ENCODE peak calls at places on chromosomes 5 and 9, in six cellular contexts. Z is GM23248, G is iPS DF 6.9, T is fibroblast of lung, F is PC-3, A is cardiac muscle cell. X is an unnamed sample.

GRCh38 chr5:68251386-68251785 is 35.8 kb downstream of the PIK3R1 start:
- DNase-seq in Z (no peak), T (peak), G (no peak), F (no peak), A (no peak), X (peak)

GRCh38 chr5:144484124-144484897 is 313.6 kb downstream of the KCTD16 start:
- DNase-seq in F (peak), Z (peak), T (peak), G (no peak), A (no peak), X (no peak)

GRCh38 chr5:6905883-6906282 is 192.7 kb downstream of the TENT4A start:
- DNase-seq in F (no peak), T (no peak), G (no peak), Z (peak), A (no peak), X (peak)

GRCh38 chr9:87546704-87547103 is 49.0 kb downstream of the DAPK1 start:
- DNase-seq in Z (peak), A (no peak), T (peak), F (no peak), G (no peak), X (no peak)

GRCh38 chr5:159319822-159320221 is 10.5 kb downstream of the IL12B start:
- DNase-seq in G (no peak), F (no peak), T (no peak), Z (no peak), A (no peak), X (no peak)

GRCh38 chr9:128733256-128733655 is 9.3 kb upstream of the ZDHHC12 start:
- DNase-seq in F (peak), T (peak), G (peak), A (peak), Z (peak), X (peak)

GRCh38 chr9:78664370-78664769 is 367.4 kb downstream of the PSAT1 start:
- DNase-seq in G (no peak), A (no peak), T (no peak), F (no peak), Z (no peak), X (no peak)

GRCh38 chr5:132825165-132825823 is 5.2 kb downstream of the SHROOM1 start:
- DNase-seq in T (no peak), F (no peak), G (no peak), Z (no peak), A (no peak), X (no peak)

GRCh38 chr9:133054966-133055365 is 6.8 kb upstream of the CEL start:
- DNase-seq in A (peak), T (peak), Z (peak), G (no peak), F (no peak), X (peak)

GRCh38 chr9:130579738-130580463 is 524 bp downstream of the FUBP3 start:
- DNase-seq in F (no peak), T (no peak), A (no peak), Z (peak), G (no peak), X (no peak)

GRCh38 chr5:165460911-165461310 is 1955.5 kb downstream of the MAT2B start:
- DNase-seq in G (no peak), F (no peak), A (no peak), T (peak), Z (no peak), X (no peak)

GRCh38 chr5:81097733-81098132 is 135.4 kb upstream of the CKMT2 start:
- DNase-seq in F (no peak), A (no peak), T (peak), Z (no peak), G (no peak), X (no peak)

GRCh38 chr5:73196201-73196600 is 23.2 kb downstream of the TMEM174 start:
- DNase-seq in F (no peak), A (no peak), Z (no peak), G (no peak), T (no peak), X (no peak)

GRCh38 chr9:127686461-127687393 is 20.1 kb upstream of the CFAP157 start:
- DNase-seq in F (no peak), Z (no peak), T (no peak), G (no peak), A (no peak), X (no peak)

GRCh38 chr5:111781200-111781599 is 24.2 kb upstream of the NREP start:
- DNase-seq in Z (no peak), G (no peak), T (peak), A (no peak), F (peak), X (peak)

GRCh38 chr5:38738898-38739743 is 106.7 kb upstream of the OSMR start:
- DNase-seq in F (peak), G (no peak), T (peak), Z (no peak), A (no peak), X (no peak)

GRCh38 chr5:154868702-154869101 is 10.3 kb downstream of the CNOT8 start:
- DNase-seq in F (peak), T (no peak), A (peak), Z (peak), G (no peak), X (no peak)

GRCh38 chr5:96336351-96336985 is 96.6 kb downstream of the PCSK1 start:
- DNase-seq in G (peak), A (peak), F (peak), Z (peak), T (peak), X (no peak)

GRCh38 chr5:139645495-139645871 is 2.7 kb upstream of the CXXC5 start:
- DNase-seq in Z (no peak), F (no peak), G (no peak), T (no peak), A (no peak), X (no peak)

GRCh38 chr9:4038182-4038723 is 261.6 kb downstream of the GLIS3 start:
- DNase-seq in A (peak), Z (peak), F (peak), G (no peak), T (peak), X (no peak)

GRCh38 chr5:95718203-95718602 is 12.9 kb upstream of the RHOBTB3 start:
- DNase-seq in F (no peak), A (no peak), T (peak), Z (no peak), G (no peak), X (no peak)

GRCh38 chr5:53170748-53171349 is 61.3 kb upstream of the MOCS2 start:
- DNase-seq in Z (peak), G (no peak), T (peak), F (peak), A (peak), X (no peak)

GRCh38 chr5:169801324-169801777 is 164.3 kb downstream of the DOCK2 start:
- DNase-seq in T (peak), Z (peak), G (no peak), A (no peak), F (peak), X (no peak)

GRCh38 chr5:121171834-121172233 is 679.8 kb upstream of the FTMT start:
- DNase-seq in T (peak), F (peak), G (no peak), Z (peak), A (no peak), X (no peak)

GRCh38 chr5:71955718-71956117 is 151.6 kb upstream of the MAP1B start:
- DNase-seq in T (no peak), Z (no peak), A (no peak), F (peak), G (no peak), X (no peak)

GRCh38 chr9:89428901-89429890 is 68.7 kb downstream of the SEMA4D start:
- DNase-seq in G (peak), A (peak), F (no peak), Z (no peak), T (no peak), X (no peak)

GRCh38 chr9:15735083-15735974 is 182.5 kb downstream of the CCDC171 start:
- DNase-seq in F (peak), G (no peak), A (no peak), T (peak), Z (peak), X (no peak)
- H3K27ac ChIP-seq in F (peak), G (no peak), A (no peak), T (no peak), Z (peak), X (no peak)

DNA sequence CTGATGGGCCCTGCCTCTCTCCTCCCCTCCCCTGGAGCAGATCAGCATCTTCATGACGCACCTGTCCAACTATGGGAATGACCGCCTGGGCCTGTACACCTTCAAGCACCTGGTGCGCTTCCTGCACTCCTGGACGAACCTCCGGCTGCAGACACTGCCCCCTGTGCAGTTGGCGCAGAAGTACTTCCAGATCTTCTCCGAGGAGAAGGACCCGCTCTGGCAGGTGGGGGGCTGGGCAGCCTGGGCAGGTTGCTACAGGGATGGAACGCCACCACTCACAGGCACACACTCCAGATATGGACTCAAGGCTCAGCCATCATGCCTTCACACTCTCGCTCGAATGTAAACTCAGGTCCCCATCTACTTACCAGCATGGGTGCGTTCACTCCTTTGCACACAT is 32.1 kb downstream of the NDST1 start:
- DNase-seq in F (no peak), A (no peak), Z (no peak), G (no peak), T (no peak), X (no peak)
- H3K27ac ChIP-seq in F (no peak), A (no peak), Z (peak), G (no peak), T (no peak), X (peak)

DNA sequence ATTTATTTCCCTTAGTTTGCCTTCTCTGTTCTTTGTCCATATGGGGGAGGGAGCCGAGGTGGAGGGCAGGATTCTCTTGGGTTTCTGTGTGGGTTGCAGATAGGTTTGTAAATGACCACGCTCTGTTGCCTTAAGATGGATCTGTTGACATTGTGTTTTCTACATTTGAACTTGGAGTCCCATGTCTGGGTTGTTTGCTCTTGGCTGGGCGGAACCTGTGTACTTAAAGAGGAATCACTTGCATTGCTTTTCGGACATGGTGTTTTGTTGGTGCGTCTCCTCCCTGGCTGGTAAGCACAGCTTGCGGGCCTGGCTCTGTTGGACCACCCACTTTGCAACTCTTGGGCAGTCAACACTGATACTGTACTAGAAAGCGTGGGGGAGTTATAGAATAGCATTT is 45.9 kb downstream of the EHMT1 start:
- DNase-seq in T (no peak), A (no peak), Z (no peak), G (no peak), F (peak), X (no peak)
- H3K27ac ChIP-seq in T (no peak), A (no peak), Z (no peak), G (no peak), F (peak), X (no peak)

GRCh38 chr5:87099246-87099914 is 168.3 kb upstream of the RASA1 start:
- DNase-seq in G (no peak), Z (no peak), F (peak), T (peak), A (no peak), X (no peak)
- H3K27ac ChIP-seq in G (no peak), Z (no peak), F (peak), T (no peak), A (no peak), X (no peak)

GRCh38 chr5:93620487-93621339 is 37.7 kb downstream of the NR2F1 start:
- DNase-seq in G (no peak), A (peak), Z (peak), T (peak), F (peak), X (peak)

GRCh38 chr5:93626801-93627200 is 43.8 kb downstream of the NR2F1 start:
- DNase-seq in T (no peak), A (no peak), G (no peak), F (no peak), Z (no peak), X (no peak)

GRCh38 chr5:93623153-93623552 is 40.1 kb downstream of the NR2F1 start:
- DNase-seq in T (no peak), F (no peak), A (no peak), Z (no peak), G (no peak), X (no peak)

GRCh38 chr5:93621340-93621872 is 38.4 kb downstream of the NR2F1 start:
- DNase-seq in T (peak), A (no peak), G (no peak), F (peak), Z (no peak), X (peak)

DNA sequence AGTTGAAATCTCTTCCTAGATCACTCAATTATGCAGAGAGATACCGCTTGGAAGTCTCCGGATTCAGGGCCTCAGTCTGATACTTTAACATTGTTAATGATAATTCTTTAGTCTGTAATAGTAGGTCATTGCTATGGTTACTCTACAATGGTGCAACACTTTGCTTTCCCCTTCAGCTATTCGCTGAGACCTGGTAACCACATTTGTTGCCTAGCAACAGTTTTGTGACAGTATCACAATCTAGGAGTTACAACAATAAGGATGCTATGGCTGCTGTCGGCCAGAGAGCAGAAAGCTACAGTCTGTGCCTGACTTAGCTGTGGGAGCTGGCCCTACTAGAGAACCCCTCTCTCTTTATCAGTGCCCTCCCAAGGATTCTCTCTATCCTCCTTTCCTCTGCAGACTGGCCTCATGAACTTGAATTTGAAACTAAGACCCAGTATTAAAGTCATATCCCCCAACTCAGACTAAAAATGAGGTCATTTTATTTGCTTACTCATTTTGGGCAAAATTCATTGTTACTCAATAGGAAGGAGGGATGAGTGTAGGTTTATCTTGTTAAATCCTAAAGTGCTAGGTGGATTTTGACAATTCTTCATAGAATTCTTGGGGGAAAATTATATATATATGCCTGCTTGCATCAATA is 39.3 kb downstream of the NR2F1 start:
- DNase-seq in T (peak), Z (peak), F (peak), A (no peak), G (no peak), X (no peak)
- H3K27ac ChIP-seq in T (peak), Z (peak), F (no peak), A (no peak), G (no peak), X (peak)

GRCh38 chr9:124664143-124664542 is 107.0 kb downstream of the NR6A1 start:
- DNase-seq in T (peak), G (no peak), F (no peak), Z (no peak), A (no peak), X (no peak)
- H3K27ac ChIP-seq in T (no peak), G (no peak), F (no peak), Z (no peak), A (no peak), X (no peak)

GRCh38 chr5:172280937-172281336 is 2.6 kb downstream of the UBTD2 start:
- DNase-seq in T (peak), F (peak), Z (peak), A (no peak), G (no peak), X (no peak)
- H3K27ac ChIP-seq in T (peak), F (no peak), Z (peak), A (no peak), G (no peak), X (no peak)

GRCh38 chr9:114991861-114992260 is 61.5 kb upstream of the TNFSF8 start:
- DNase-seq in A (no peak), F (no peak), G (no peak), Z (no peak), T (no peak), X (no peak)

GRCh38 chr9:114990901-114991300 is 60.5 kb upstream of the TNFSF8 start:
- DNase-seq in F (no peak), A (no peak), T (no peak), G (no peak), Z (no peak), X (no peak)

GRCh38 chr9:114989600-114990410 is 59.4 kb upstream of the TNFSF8 start:
- DNase-seq in F (no peak), G (no peak), T (no peak), A (no peak), Z (no peak), X (no peak)

GRCh38 chr9:114994716-114995115 is 64.3 kb upstream of the TNFSF8 start:
- DNase-seq in F (no peak), A (no peak), Z (no peak), G (no peak), T (no peak), X (no peak)

GRCh38 chr9:114988962-114989599 is 58.7 kb upstream of the TNFSF8 start:
- DNase-seq in Z (peak), F (peak), G (no peak), A (no peak), T (peak), X (no peak)
- H3K27ac ChIP-seq in Z (no peak), F (peak), G (no peak), A (no peak), T (no peak), X (no peak)

GRCh38 chr5:173909205-173909604 is 21.1 kb downstream of the CPEB4 start:
- DNase-seq in F (no peak), A (no peak), Z (no peak), G (no peak), T (no peak), X (no peak)

GRCh38 chr5:173911623-173912022 is 23.5 kb downstream of the CPEB4 start:
- DNase-seq in G (no peak), F (no peak), T (no peak), Z (no peak), A (no peak), X (no peak)

GRCh38 chr5:173910215-173910614 is 22.1 kb downstream of the CPEB4 start:
- DNase-seq in A (no peak), Z (no peak), F (no peak), G (no peak), T (no peak), X (no peak)

GRCh38 chr5:173907284-173907683 is 19.1 kb downstream of the CPEB4 start:
- DNase-seq in A (no peak), F (no peak), Z (no peak), T (no peak), G (no peak), X (no peak)

GRCh38 chr5:173907686-173908371 is 19.7 kb downstream of the CPEB4 start:
- DNase-seq in F (peak), A (no peak), G (no peak), T (peak), Z (peak), X (no peak)
- H3K27ac ChIP-seq in F (no peak), A (peak), G (no peak), T (no peak), Z (peak), X (peak)

X was measured in left ventricle myocardium inferior.